ENCODE peak calls at places on chromosomes 3 and 15, in nine cellular contexts. T is AG08395; U is myocyte; S is GM19239; B is midbrain; D is NCI-H526; J is GM04504; N is AG09319; F is CD4-positive, CD25-positive, alpha-beta regulatory T cell. O is an unnamed sample.
A peak's percentile ranks its signal among the peaks of the same experiment; 100 is the strongest.

GRCh38 chr3:50552058-50552435 is 15.5 kb downstream of the C3orf18 start:
- DNase-seq in T (no peak), U (no peak), S (no peak), B (no peak), D (no peak), J (no peak), N (no peak), F (no peak), O (no peak)

GRCh38 chr3:160677459-160677901 is 520 bp downstream of the ARL14 start:
- DNase-seq in T (no peak), U (no peak), S (no peak), B (no peak), D (no peak), J (no peak), N (no peak), F (no peak), O (peak; percentile 15)

GRCh38 chr3:107643038-107643883 is 120.5 kb downstream of the BBX start:
- DNase-seq in T (no peak), U (no peak), S (no peak), B (no peak), D (peak; percentile 7), J (no peak), N (no peak), F (peak; percentile 25), O (peak; percentile 12)

GRCh38 chr3:45907769-45908705 is 21.7 kb downstream of the CCR9 start:
- DNase-seq in T (peak; percentile 74), U (peak; percentile 87), S (no peak), B (no peak), D (no peak), J (no peak), N (no peak), F (peak; percentile 81), O (no peak)

GRCh38 chr3:55659023-55659355 is 171.9 kb upstream of the WNT5A start:
- DNase-seq in T (no peak), U (no peak), S (no peak), B (no peak), D (peak; percentile 58), J (no peak), N (no peak), F (no peak), O (no peak)

GRCh38 chr3:198018416-198018815 is 58.4 kb downstream of the LMLN start:
- DNase-seq in T (no peak), U (no peak), S (no peak), B (no peak), D (no peak), J (no peak), N (no peak), F (no peak), O (no peak)

GRCh38 chr15:65981837-65982696 is 112.8 kb downstream of the RAB11A start:
- DNase-seq in T (no peak), U (no peak), S (peak; percentile 64), B (no peak), D (peak; percentile 87), J (no peak), N (no peak), F (peak; percentile 50), O (peak; percentile 37)

GRCh38 chr15:99452728-99453643 is 112.8 kb upstream of the MEF2A start:
- DNase-seq in T (peak; percentile 53), U (peak; percentile 80), S (peak; percentile 78), B (peak; percentile 29), D (no peak), J (no peak), N (no peak), F (no peak), O (no peak)

GRCh38 chr15:84785053-84785452 is 32.1 kb upstream of the ALPK3 start:
- DNase-seq in T (no peak), U (peak; percentile 20), S (no peak), B (no peak), D (no peak), J (no peak), N (no peak), F (no peak), O (no peak)

GRCh38 chr3:47019201-47019600 is 39.7 kb downstream of the NBEAL2 start:
- DNase-seq in T (no peak), U (peak; percentile 26), S (no peak), B (no peak), D (no peak), J (no peak), N (no peak), F (peak; percentile 84), O (no peak)

GRCh38 chr3:192642651-192643050 is 84.7 kb downstream of the FGF12 start:
- DNase-seq in T (no peak), U (no peak), S (no peak), B (no peak), D (no peak), J (no peak), N (no peak), F (no peak), O (no peak)

GRCh38 chr3:113064183-113064582 is 73.4 kb downstream of the GTPBP8 start:
- DNase-seq in T (no peak), U (no peak), S (no peak), B (no peak), D (no peak), J (no peak), N (no peak), F (no peak), O (no peak)

GRCh38 chr15:30859091-30859874 is 44.4 kb upstream of the FAN1 start:
- DNase-seq in T (peak; percentile 38), U (peak; percentile 25), S (peak; percentile 10), B (no peak), D (no peak), J (peak; percentile 3), N (no peak), F (peak; percentile 47), O (peak; percentile 46)

GRCh38 chr3:80537680-80538079 is 769.9 kb upstream of the ROBO1 start:
- DNase-seq in T (no peak), U (no peak), S (no peak), B (no peak), D (no peak), J (no peak), N (no peak), F (no peak), O (no peak)

GRCh38 chr15:85125056-85125661 is 143.5 kb downstream of the PDE8A start:
- DNase-seq in T (peak; percentile 49), U (no peak), S (no peak), B (no peak), D (no peak), J (no peak), N (peak; percentile 2), F (no peak), O (peak; percentile 67)

O was measured in A673.